ENCODE peak calls at places on chromosome 20, in seven cellular contexts. L, P, B, O, T, E and N are unnamed samples.
A peak's percentile ranks its signal among the peaks of the same experiment; 100 is the strongest.

GRCh38 chr20:56257604-56258003 is 9.1 kb downstream of the MC3R start:
- DNase-seq in T (no peak), B (no peak), P (no peak), E (no peak), L (no peak), O (no peak), N (no peak)

GRCh38 chr20:37911838-37912273 is 8.9 kb downstream of the VSTM2L start:
- DNase-seq in B (peak; percentile 63), T (peak; percentile 87), P (peak; percentile 4), E (peak; percentile 73), L (peak; percentile 51), O (peak; percentile 83), N (peak; percentile 66)

GRCh38 chr20:48621256-48622078 is 206.3 kb downstream of the PREX1 start:
- DNase-seq in T (no peak), P (peak; percentile 4), E (no peak), B (peak; percentile 22), O (no peak), L (no peak), N (no peak)

GRCh38 chr20:44532981-44533331 is 11.1 kb upstream of the SERINC3 start:
- DNase-seq in O (no peak), T (no peak), L (peak; percentile 30), E (no peak), P (peak; percentile 58), B (peak; percentile 63), N (peak; percentile 15)

GRCh38 chr20:4956200-4956810 is 45.0 kb downstream of the SLC23A2 start:
- DNase-seq in E (no peak), B (peak; percentile 63), L (peak; percentile 84), T (no peak), P (peak; percentile 75), O (peak; percentile 46), N (peak; percentile 62)

GRCh38 chr20:50824137-50824536 is 29.3 kb downstream of the BCAS4 start:
- DNase-seq in T (no peak), O (peak; percentile 87), L (peak; percentile 86), E (no peak), P (peak; percentile 86), B (peak; percentile 80), N (peak; percentile 89)

GRCh38 chr20:2365091-2365490 is 15.6 kb upstream of the TGM6 start:
- DNase-seq in P (no peak), E (no peak), L (no peak), B (no peak), O (no peak), T (no peak), N (no peak)

GRCh38 chr20:51811040-51811351 is 8.7 kb upstream of the SALL4 start:
- DNase-seq in B (peak; percentile 14), E (no peak), O (no peak), T (no peak), P (peak; percentile 81), L (peak; percentile 37), N (peak; percentile 35)

GRCh38 chr20:62122659-62123449 is 579 bp downstream of the LSM14B start:
- DNase-seq in P (no peak), T (no peak), O (peak; percentile 86), L (peak; percentile 27), B (peak; percentile 44), E (no peak), N (peak; percentile 34)

GRCh38 chr20:62493886-62494285 is 18.1 kb upstream of the GATA5 start:
- DNase-seq in T (no peak), O (no peak), E (no peak), P (no peak), B (no peak), L (no peak), N (no peak)

GRCh38 chr20:21607971-21608735 is 94.3 kb upstream of the NKX2-2 start:
- DNase-seq in B (no peak), O (peak; percentile 60), E (peak; percentile 90), P (no peak), L (no peak), T (no peak), N (no peak)

GRCh38 chr20:48333707-48334106 is 494.1 kb downstream of the PREX1 start:
- DNase-seq in L (no peak), O (no peak), P (no peak), E (no peak), T (no peak), B (no peak), N (no peak)

GRCh38 chr20:10467985-10468845 is 33.1 kb downstream of the SLX4IP start:
- DNase-seq in O (no peak), L (no peak), P (peak; percentile 32), T (no peak), B (peak; percentile 41), E (no peak), N (no peak)

GRCh38 chr20:45032276-45032675 is 66.0 kb downstream of the STK4 start:
- DNase-seq in P (no peak), T (no peak), B (no peak), E (no peak), L (no peak), O (no peak), N (no peak)

GRCh38 chr20:2038161-2038560 is 44.3 kb upstream of the PDYN start:
- DNase-seq in B (no peak), P (no peak), T (no peak), L (no peak), E (no peak), O (no peak), N (no peak)

GRCh38 chr20:50597406-50597969 is 87.3 kb downstream of the PTPN1 start:
- DNase-seq in T (no peak), L (no peak), B (no peak), O (no peak), E (no peak), P (no peak), N (no peak)

GRCh38 chr20:21436186-21436585 is 38.9 kb upstream of the NKX2-4 start:
- DNase-seq in L (peak; percentile 67), E (no peak), B (peak; percentile 86), O (no peak), T (no peak), P (peak; percentile 72), N (peak; percentile 54)

GRCh38 chr20:21546355-21546754 is 32.5 kb upstream of the NKX2-2 start:
- DNase-seq in O (no peak), T (no peak), B (no peak), P (no peak), E (no peak), L (no peak), N (no peak)

GRCh38 chr20:61037498-61037897 is 214.6 kb upstream of the CDH4 start:
- DNase-seq in B (no peak), T (no peak), P (no peak), L (no peak), E (no peak), O (no peak), N (peak; percentile 54)

GRCh38 chr20:19973920-19974620 is 43.1 kb upstream of the NAA20 start:
- DNase-seq in O (peak; percentile 85), L (peak; percentile 85), B (peak; percentile 94), P (peak; percentile 81), T (no peak), E (peak; percentile 51), N (peak; percentile 90)

GRCh38 chr20:23361651-23362391 is at the start of gene GZF1:
- DNase-seq in T (peak; percentile 99), B (peak; percentile 97), P (peak; percentile 97), O (peak; percentile 99), L (peak; percentile 99), E (peak; percentile 95), N (peak; percentile 96)
- TF ChIP-seq CTCF in T (no peak), B (peak; percentile 1), P (no peak), O (no peak), L (no peak), E (no peak), N (no peak)

GRCh38 chr20:34112600-34113061 is 588 bp upstream of the EIF2S2 start:
- DNase-seq in E (peak; percentile 36), O (peak; percentile 71), T (peak; percentile 36), B (peak; percentile 55), P (peak; percentile 31), L (peak; percentile 59), N (no peak)

GRCh38 chr20:34109442-34109841 is 2.6 kb downstream of the EIF2S2 start:
- DNase-seq in B (no peak), P (no peak), O (no peak), E (no peak), L (no peak), T (no peak), N (no peak)

GRCh38 chr20:34111057-34111711 is 859 bp downstream of the EIF2S2 start:
- DNase-seq in L (peak; percentile 88), E (no peak), O (no peak), B (peak; percentile 81), P (peak; percentile 71), T (no peak), N (peak; percentile 58)

GRCh38 chr20:34110025-34111013 is 1.7 kb downstream of the EIF2S2 start:
- DNase-seq in O (no peak), T (no peak), P (peak; percentile 10), B (peak; percentile 1), E (no peak), L (peak; percentile 22), N (no peak)

GRCh38 chr20:34111712-34112599 is at the start of gene EIF2S2:
- DNase-seq in E (peak; percentile 89), B (peak; percentile 99), L (peak; percentile 99), T (peak; percentile 98), P (peak; percentile 99), O (peak; percentile 98), N (peak; percentile 98)
- TF ChIP-seq CTCF in E (no peak), B (no peak), L (no peak), T (no peak), P (no peak), O (no peak), N (no peak)

GRCh38 chr20:24985802-24986201 is 6.7 kb downstream of the APMAP start:
- DNase-seq in E (no peak), B (no peak), L (no peak), T (peak; percentile 6), P (no peak), O (no peak), N (no peak)

GRCh38 chr20:24987244-24987643 is 5.3 kb downstream of the APMAP start:
- DNase-seq in O (no peak), B (no peak), T (peak; percentile 0), L (no peak), E (no peak), P (peak; percentile 32), N (peak; percentile 74)

GRCh38 chr20:24987873-24988835 is 4.4 kb downstream of the APMAP start:
- DNase-seq in T (peak; percentile 10), L (no peak), E (no peak), B (no peak), P (no peak), O (peak; percentile 18), N (peak; percentile 10)

GRCh38 chr20:24984963-24985640 is 7.4 kb downstream of the APMAP start:
- DNase-seq in L (no peak), B (no peak), T (peak; percentile 3), P (no peak), E (no peak), O (no peak), N (no peak)

DNA sequence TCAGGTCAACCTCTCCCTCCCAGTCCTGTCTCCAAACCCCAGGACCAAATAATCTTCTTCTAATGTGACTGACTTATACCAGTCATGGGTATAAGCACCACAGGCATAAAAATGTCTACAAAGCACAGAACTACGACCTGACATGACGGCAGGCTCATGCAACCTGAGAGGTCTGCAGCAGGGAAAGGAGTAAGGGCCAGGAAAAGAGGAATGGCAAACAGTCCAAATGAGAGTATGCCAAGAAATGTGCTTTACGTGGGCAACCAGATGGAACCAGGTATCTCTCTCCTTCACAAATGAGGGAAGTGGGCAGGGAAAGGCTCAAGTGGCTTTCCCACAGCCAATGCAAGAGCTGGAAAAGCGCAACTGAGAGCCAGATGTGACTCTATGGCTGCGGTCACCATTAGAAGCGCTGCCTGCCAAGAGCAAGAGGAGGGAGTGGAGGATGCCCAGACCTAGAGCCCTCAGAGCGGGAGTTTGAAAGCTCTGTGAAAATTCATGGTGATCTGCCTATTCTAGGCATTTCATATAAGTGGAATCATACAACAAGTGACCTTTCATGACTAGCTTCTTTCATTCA is 6.0 kb downstream of the APMAP start:
- DNase-seq in T (peak; percentile 14), E (no peak), P (no peak), B (no peak), O (no peak), L (no peak), N (no peak)
- TF ChIP-seq CTCF in T (no peak), E (no peak), P (no peak), B (no peak), O (no peak), L (no peak), N (no peak)

GRCh38 chr20:46756419-46756818 is 47.0 kb downstream of the SLC2A10 start:
- DNase-seq in P (no peak), T (no peak), B (no peak), E (no peak), L (no peak), O (no peak), N (no peak)
- TF ChIP-seq CTCF in P (no peak), T (no peak), B (no peak), E (no peak), L (no peak), O (no peak), N (no peak)